ENCODE peak calls at places on chromosome 1, in six cellular contexts. B, E, F, M, V and Z are unnamed samples.

GRCh38 chr1:212186427-212187207 is 98.6 kb upstream of the PPP2R5A start:
- DNase-seq in F (peak), M (no peak), E (no peak), V (no peak), B (no peak), Z (no peak)

GRCh38 chr1:153357076-153357852 is 390 bp upstream of the S100A9 start:
- DNase-seq in B (no peak), E (no peak), M (no peak), V (no peak), F (no peak), Z (no peak)

GRCh38 chr1:169361281-169361680 is 6.3 kb downstream of the NME7 start:
- DNase-seq in F (no peak), B (no peak), E (no peak), M (no peak), V (no peak), Z (no peak)

GRCh38 chr1:192826791-192827477 is 18.1 kb downstream of the RGS2 start:
- DNase-seq in B (no peak), M (peak), E (no peak), V (no peak), F (no peak), Z (peak)

GRCh38 chr1:203197625-203198024 is 11.1 kb upstream of the CHI3L1 start:
- DNase-seq in E (no peak), B (no peak), F (no peak), M (no peak), V (no peak), Z (no peak)

GRCh38 chr1:4273747-4274146 is 373.7 kb upstream of the C1orf174 start:
- DNase-seq in B (no peak), M (no peak), F (no peak), E (no peak), V (no peak), Z (no peak)

GRCh38 chr1:178418284-178418955 is 78.3 kb downstream of the CLEC20A start:
- DNase-seq in E (no peak), F (peak), V (no peak), B (no peak), M (no peak), Z (no peak)

GRCh38 chr1:31920986-31921385 is 17.2 kb downstream of the PTP4A2 start:
- DNase-seq in B (no peak), E (no peak), V (no peak), F (no peak), M (peak), Z (no peak)

GRCh38 chr1:47992720-47993119 is 4.5 kb downstream of the TRABD2B start:
- DNase-seq in M (no peak), B (no peak), V (no peak), F (no peak), E (peak), Z (no peak)

GRCh38 chr1:2372551-2373490 is 18.5 kb downstream of the MORN1 start:
- DNase-seq in M (no peak), B (no peak), V (no peak), F (no peak), E (no peak), Z (no peak)